ENCODE peak calls at places on chromosomes 4 and X, in four cellular contexts. One of them, this sample, is unnamed.

GRCh38 chr4:60794372-60794771 is 405.8 kb upstream of the ADGRL3 start:
- DNase-seq in AG09309: no peak
- DNase-seq in Peyer's patch: no peak
- DNase-seq in AG04450: no peak
- DNase-seq in this sample: no peak

GRCh38 chr4:23373269-23373668 is 516.6 kb downstream of the PPARGC1A start:
- DNase-seq in AG09309: no peak
- DNase-seq in Peyer's patch: peak; percentile 73
- DNase-seq in AG04450: no peak
- DNase-seq in this sample: no peak

GRCh38 chr4:30537462-30537861 is 182.7 kb upstream of the PCDH7 start:
- DNase-seq in AG09309: peak; percentile 43
- DNase-seq in Peyer's patch: no peak
- DNase-seq in AG04450: peak; percentile 24
- DNase-seq in this sample: no peak

GRCh38 chr4:8402640-8403039 is 37.9 kb downstream of the ACOX3 start:
- DNase-seq in AG09309: no peak
- DNase-seq in Peyer's patch: no peak
- DNase-seq in AG04450: no peak
- DNase-seq in this sample: no peak

GRCh38 chr4:7170012-7170411 is 22.3 kb upstream of the SORCS2 start:
- DNase-seq in AG09309: no peak
- DNase-seq in Peyer's patch: peak; percentile 4
- DNase-seq in AG04450: no peak
- DNase-seq in this sample: no peak

GRCh38 chrX:5236096-5236495 is 992.6 kb downstream of the NLGN4X start:
- DNase-seq in AG09309: no peak
- DNase-seq in Peyer's patch: no peak
- DNase-seq in AG04450: no peak
- DNase-seq in this sample: no peak

GRCh38 chrX:146154191-146154590 is 336.6 kb downstream of the SLITRK2 start:
- DNase-seq in AG09309: no peak
- DNase-seq in Peyer's patch: no peak
- DNase-seq in AG04450: no peak
- DNase-seq in this sample: no peak

GRCh38 chr4:163701915-163702314 is 207.4 kb downstream of the TMA16 start:
- DNase-seq in AG09309: no peak
- DNase-seq in Peyer's patch: no peak
- DNase-seq in AG04450: peak; percentile 80
- DNase-seq in this sample: no peak

GRCh38 chr4:113871080-113871479 is 108.4 kb downstream of the ARSJ start:
- DNase-seq in AG09309: no peak
- DNase-seq in Peyer's patch: no peak
- DNase-seq in AG04450: no peak
- DNase-seq in this sample: no peak

GRCh38 chr4:153759407-153760226 is at the start of gene RNF175:
- DNase-seq in AG09309: no peak
- DNase-seq in Peyer's patch: no peak
- DNase-seq in AG04450: no peak
- DNase-seq in this sample: no peak

GRCh38 chrX:48890934-48891401 is 6.6 kb downstream of the TIMM17B start:
- DNase-seq in AG09309: no peak
- DNase-seq in Peyer's patch: no peak
- DNase-seq in AG04450: no peak
- DNase-seq in this sample: no peak

GRCh38 chrX:48892896-48893295 is 4.7 kb downstream of the TIMM17B start:
- DNase-seq in AG09309: no peak
- DNase-seq in Peyer's patch: no peak
- DNase-seq in AG04450: no peak
- DNase-seq in this sample: no peak

GRCh38 chrX:48890296-48890925 is 7.2 kb downstream of the TIMM17B start:
- DNase-seq in AG09309: no peak
- DNase-seq in Peyer's patch: no peak
- DNase-seq in AG04450: no peak
- DNase-seq in this sample: no peak

GRCh38 chrX:48893556-48894348 is 3.8 kb downstream of the TIMM17B start:
- DNase-seq in AG09309: no peak
- DNase-seq in Peyer's patch: no peak
- DNase-seq in AG04450: no peak
- DNase-seq in this sample: no peak

DNA sequence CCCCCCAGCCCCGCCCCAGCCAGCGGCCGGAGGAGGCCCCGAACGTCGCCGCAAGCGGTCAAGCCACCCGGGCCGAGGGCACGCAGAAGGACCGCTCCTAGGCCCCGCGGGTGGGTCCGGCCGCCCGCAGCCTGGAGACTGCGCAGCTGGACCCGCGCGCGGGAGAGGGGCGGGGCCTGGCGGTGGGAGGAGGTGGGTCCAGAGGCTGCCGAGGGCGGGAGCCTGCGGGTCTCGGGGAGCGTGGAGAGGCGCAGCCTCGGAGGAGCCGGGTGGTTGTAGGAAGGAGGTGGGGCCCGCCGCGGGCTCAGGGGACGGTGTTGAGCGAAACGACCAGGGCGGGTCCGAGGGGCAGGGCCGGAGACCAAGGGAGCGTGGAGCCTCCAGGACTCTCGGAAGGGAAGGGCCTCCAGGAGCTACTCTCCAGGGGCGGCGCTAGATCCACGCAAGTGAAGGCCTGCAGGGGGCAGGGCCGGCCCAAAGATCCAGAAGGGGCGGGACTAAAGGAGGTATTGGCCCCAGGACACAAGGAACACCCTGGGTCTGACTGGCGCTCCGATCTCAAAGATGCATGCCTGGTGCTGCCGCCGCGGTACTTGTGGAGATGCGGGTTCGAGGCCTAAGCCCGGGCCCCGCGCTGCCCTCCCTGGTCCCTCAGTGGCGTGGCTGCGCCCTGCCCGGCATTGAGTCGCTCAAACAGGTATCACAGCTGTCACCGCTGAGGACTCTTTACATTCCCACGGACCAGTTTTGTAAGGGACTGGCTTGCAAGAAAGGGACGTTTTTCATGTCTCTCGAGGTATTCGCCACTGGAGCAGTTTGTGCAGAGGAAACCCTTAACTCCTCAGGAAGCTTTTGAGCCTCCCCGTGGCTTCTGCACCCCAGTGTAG is 5.9 kb downstream of the TIMM17B start:
- DNase-seq in AG09309: no peak
- DNase-seq in Peyer's patch: peak; percentile 93
- DNase-seq in AG04450: no peak
- DNase-seq in this sample: peak; percentile 65
- TF ChIP-seq CTCF in AG09309: peak; percentile 53
- TF ChIP-seq CTCF in Peyer's patch: peak; percentile 66
- TF ChIP-seq CTCF in AG04450: peak; percentile 49
- TF ChIP-seq CTCF in this sample: peak; percentile 47

DNA sequence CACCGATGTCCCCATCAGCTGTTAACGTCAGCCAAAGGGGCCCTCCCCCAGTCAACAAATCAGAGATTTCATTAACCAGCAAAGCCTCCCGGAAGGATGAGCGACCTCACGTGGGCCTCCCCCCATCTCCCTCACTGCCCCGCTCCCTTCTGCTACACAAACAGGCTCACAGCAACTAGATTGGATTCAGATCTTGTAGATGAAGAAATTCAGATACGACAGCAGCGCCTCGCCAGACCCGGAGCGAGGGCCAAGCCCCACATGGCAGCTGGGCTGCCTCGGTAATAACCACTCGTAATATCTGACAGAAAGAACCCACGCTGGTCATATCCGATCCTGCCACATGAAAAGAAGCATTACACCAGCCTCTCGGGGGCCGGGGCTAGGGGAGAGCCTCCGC is 581.4 kb downstream of the BCOR start:
- DNase-seq in AG09309: no peak
- DNase-seq in Peyer's patch: no peak
- DNase-seq in AG04450: no peak
- DNase-seq in this sample: no peak
- TF ChIP-seq CTCF in AG09309: no peak
- TF ChIP-seq CTCF in Peyer's patch: no peak
- TF ChIP-seq CTCF in AG04450: no peak
- TF ChIP-seq CTCF in this sample: no peak

DNA sequence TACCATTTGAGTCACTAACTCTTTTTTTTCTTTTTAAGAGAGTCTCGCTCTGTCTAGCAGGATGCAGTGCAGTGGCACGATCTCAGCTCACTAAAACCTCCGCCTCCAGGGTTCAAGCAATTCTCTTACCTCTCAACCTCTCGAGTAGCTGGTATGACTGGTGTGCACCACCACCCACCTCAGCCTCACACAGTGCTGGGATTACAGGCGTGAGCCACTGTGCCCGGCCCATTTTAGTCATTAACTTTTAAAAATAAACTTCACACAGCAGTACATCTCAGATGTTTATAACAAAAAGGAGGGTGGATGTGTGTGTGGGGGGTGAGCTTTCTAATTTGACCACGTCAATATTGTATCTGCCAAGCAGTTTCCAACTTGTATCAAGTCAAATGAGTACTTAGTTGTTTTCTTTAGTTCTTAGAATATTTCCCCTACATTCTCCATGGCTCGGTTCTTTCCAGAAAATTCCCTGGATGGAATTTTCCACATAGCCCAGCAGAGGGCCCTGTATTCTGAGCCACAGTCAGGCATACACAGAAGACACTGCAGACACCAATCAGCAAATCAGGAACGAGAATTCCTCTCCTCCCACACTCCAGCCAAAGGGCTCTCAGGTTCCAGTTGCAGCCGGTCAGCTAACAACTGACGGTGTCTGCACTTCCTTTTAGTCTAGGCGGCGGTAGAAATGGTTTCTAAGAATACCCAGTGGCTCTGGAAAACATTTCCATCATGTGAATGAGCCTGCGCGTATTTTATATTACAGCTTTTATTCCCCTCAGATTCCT is 20.1 kb upstream of the ARAF start:
- DNase-seq in AG09309: peak; percentile 76
- DNase-seq in Peyer's patch: peak; percentile 82
- DNase-seq in AG04450: peak; percentile 76
- DNase-seq in this sample: peak; percentile 73
- TF ChIP-seq CTCF in AG09309: peak; percentile 62
- TF ChIP-seq CTCF in Peyer's patch: peak; percentile 72
- TF ChIP-seq CTCF in AG04450: peak; percentile 63
- TF ChIP-seq CTCF in this sample: peak; percentile 56

DNA sequence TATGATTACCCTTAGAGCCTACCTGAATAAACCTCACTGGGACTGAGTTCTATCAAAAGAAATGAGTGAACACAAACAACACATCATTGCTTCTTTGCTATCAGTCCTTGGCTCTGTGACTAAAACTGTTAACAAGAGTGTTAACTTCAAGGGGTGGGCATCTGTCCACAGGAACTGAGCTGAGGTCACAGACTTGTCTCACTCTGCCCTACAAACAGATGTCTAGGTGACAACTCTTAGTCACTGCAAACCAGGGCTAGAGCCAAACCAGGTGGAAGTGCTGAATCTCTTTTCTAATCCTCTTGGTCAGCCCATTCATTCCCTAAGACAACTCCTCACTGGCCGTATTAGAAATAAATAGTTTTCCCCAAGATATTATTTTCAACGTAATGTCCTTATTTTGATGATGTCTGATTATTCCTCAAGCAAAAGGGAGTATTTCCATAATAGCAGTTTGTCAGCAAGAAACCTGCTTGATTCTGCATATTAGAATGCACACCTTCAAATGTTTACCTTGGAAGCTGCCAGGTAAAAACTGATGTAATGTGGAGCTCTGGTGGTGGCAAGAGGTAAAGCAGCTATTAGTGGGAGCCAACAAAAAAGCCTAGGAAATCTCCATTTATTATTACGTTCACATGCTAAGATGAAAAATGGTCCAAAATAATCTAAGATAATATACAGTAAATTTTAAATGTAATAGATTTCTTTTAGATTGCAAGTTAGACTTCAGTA is 4.0 kb downstream of the COL25A1 start:
- DNase-seq in AG09309: no peak
- DNase-seq in Peyer's patch: no peak
- DNase-seq in AG04450: no peak
- DNase-seq in this sample: no peak
- TF ChIP-seq CTCF in AG09309: peak; percentile 50
- TF ChIP-seq CTCF in Peyer's patch: peak; percentile 51
- TF ChIP-seq CTCF in AG04450: peak; percentile 48
- TF ChIP-seq CTCF in this sample: peak; percentile 27

DNA sequence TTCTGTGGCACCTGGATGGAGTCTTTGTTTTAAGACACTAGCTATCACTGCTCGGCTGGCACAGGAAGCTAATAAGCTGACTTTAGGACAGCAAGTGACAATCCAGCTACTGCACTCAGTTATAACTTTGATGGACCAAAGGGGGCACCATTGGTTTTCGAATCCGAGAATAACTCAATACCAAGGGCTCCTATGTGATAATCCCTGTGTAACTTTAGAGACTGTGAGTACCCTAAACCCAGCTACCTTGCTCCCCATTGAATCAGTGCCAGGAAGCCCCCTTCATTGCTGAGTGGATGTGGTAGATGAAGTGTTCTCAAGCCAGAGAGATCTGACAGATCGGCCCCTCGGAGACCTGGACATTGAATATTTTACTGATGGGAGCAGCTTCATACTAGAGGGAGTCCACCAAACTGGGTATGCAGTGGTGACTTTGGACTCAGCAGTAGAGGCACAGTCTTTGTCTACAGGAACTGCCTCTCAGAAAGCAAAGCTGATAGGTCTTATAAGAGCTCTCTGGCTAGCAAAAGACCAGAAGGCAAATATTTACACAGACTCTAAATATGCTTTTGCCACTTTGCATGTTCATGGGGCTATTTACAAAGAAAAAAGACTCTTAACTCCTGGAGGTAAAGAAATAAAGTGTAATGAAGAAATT is 35.5 kb upstream of the UGT2B7 start:
- DNase-seq in AG09309: no peak
- DNase-seq in Peyer's patch: no peak
- DNase-seq in AG04450: no peak
- DNase-seq in this sample: no peak
- TF ChIP-seq CTCF in AG09309: no peak
- TF ChIP-seq CTCF in Peyer's patch: no peak
- TF ChIP-seq CTCF in AG04450: peak; percentile 16
- TF ChIP-seq CTCF in this sample: no peak